ENCODE peak calls at places on chromosomes 4 and X, in six cellular contexts. C is SK-N-SH, F is MM.1S, W is HCT116, J is PC-3, K is H9. U is an unnamed sample.

GRCh38 chrX:51395807-51396728 is 63.4 kb downstream of the NUDT10 start:
- DNase-seq in W (no peak), J (no peak), C (peak), F (peak), K (peak), U (no peak)

GRCh38 chr4:172393220-172393619 is 580.0 kb downstream of the GALNTL6 start:
- DNase-seq in J (no peak), K (no peak), F (peak), W (no peak), C (peak), U (no peak)

GRCh38 chr4:122681568-122681967 is 50.9 kb upstream of the BBS12 start:
- DNase-seq in W (no peak), F (no peak), C (no peak), K (no peak), J (no peak), U (no peak)

GRCh38 chr4:79949186-79949585 is 123.8 kb downstream of the ANTXR2 start:
- DNase-seq in C (no peak), J (no peak), K (no peak), F (no peak), W (no peak), U (no peak)

GRCh38 chrX:20382082-20382481 is 115.4 kb upstream of the RPS6KA3 start:
- DNase-seq in F (no peak), W (no peak), K (no peak), J (no peak), C (no peak), U (no peak)

GRCh38 chrX:52556741-52557140 is 39.9 kb upstream of the XAGE1B start:
- DNase-seq in F (no peak), W (no peak), C (no peak), J (no peak), K (no peak), U (no peak)

GRCh38 chrX:10685923-10686595 is 65.7 kb upstream of the MID1 start:
- DNase-seq in C (no peak), J (peak), W (no peak), F (no peak), K (no peak), U (no peak)

GRCh38 chr4:139607302-139608060 is 51.5 kb upstream of the SETD7 start:
- DNase-seq in J (no peak), C (no peak), K (no peak), F (no peak), W (no peak), U (no peak)

GRCh38 chrX:2875798-2876399 is 47.2 kb downstream of the GYG2 start:
- DNase-seq in C (peak), K (no peak), W (no peak), F (peak), J (peak), U (no peak)

GRCh38 chrX:115177941-115178340 is 11.3 kb upstream of the RBMXL3 start:
- DNase-seq in W (no peak), K (no peak), C (no peak), F (no peak), J (no peak), U (no peak)

GRCh38 chrX:103792916-103793540 is 16.4 kb downstream of the PLP1 start:
- DNase-seq in J (peak), W (no peak), C (no peak), F (no peak), K (no peak), U (no peak)

GRCh38 chrX:18891561-18891945 is 92.4 kb downstream of the PHKA2 start:
- DNase-seq in J (no peak), F (no peak), K (no peak), C (no peak), W (no peak), U (no peak)

GRCh38 chrX:22634751-22635150 is 362.0 kb downstream of the CBLL2 start:
- DNase-seq in W (no peak), F (no peak), C (no peak), K (no peak), J (no peak), U (no peak)

GRCh38 chr4:55921093-55921492 is 27.7 kb upstream of the CEP135 start:
- DNase-seq in J (peak), W (no peak), K (no peak), C (no peak), F (no peak), U (no peak)

GRCh38 chr4:102535398-102536082 is 34.4 kb downstream of the NFKB1 start:
- DNase-seq in F (no peak), W (no peak), C (no peak), K (no peak), J (peak), U (no peak)

GRCh38 chrX:155263854-155264628 is at the start of gene RAB39B:
- DNase-seq in F (peak), J (peak), C (peak), K (peak), W (no peak), U (peak)
- TF ChIP-seq CTCF in F (peak), J (no peak), C (peak), K (no peak), W (no peak), U (no peak)

GRCh38 chr4:7537853-7538252 is 103.1 kb upstream of the PSAPL1 start:
- DNase-seq in C (no peak), W (no peak), K (no peak), F (no peak), J (no peak), U (no peak)

GRCh38 chr4:7535094-7535493 is 100.4 kb upstream of the PSAPL1 start:
- DNase-seq in W (no peak), K (no peak), C (no peak), F (no peak), J (no peak), U (no peak)

GRCh38 chr4:7533267-7533666 is 98.5 kb upstream of the PSAPL1 start:
- DNase-seq in C (no peak), K (no peak), W (no peak), F (no peak), J (no peak), U (no peak)

GRCh38 chr4:7536876-7537275 is 102.1 kb upstream of the PSAPL1 start:
- DNase-seq in K (no peak), F (no peak), W (no peak), J (no peak), C (no peak), U (no peak)

DNA sequence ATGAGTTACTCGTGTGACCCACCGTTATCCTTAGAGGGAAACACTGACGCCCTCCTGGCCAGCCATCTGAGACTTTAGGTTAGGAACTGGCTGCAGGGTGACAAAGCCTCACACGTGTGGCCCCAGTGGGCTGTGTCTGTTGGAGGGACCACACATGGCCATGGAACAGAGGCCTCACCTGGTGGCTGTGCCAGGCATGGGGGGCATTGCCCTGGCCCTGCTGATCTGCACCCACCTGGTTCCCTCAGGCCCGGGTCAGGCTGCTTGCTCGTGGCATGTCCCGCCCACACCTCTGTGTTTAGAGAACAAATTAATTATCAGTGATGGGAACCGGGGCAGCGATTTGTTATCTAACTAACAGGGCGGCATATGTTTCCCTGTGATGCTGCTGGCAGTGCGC is 100.9 kb upstream of the PSAPL1 start:
- DNase-seq in K (no peak), C (no peak), F (no peak), W (no peak), J (no peak), U (no peak)
- H3K9ac ChIP-seq in K (no peak), C (no peak), F (no peak), W (no peak), J (no peak), U (no peak)

GRCh38 chr4:169225058-169225751 is 45.6 kb downstream of the SH3RF1 start:
- DNase-seq in K (no peak), F (no peak), J (peak), W (peak), C (no peak), U (no peak)

GRCh38 chr4:169228076-169228475 is 42.7 kb downstream of the SH3RF1 start:
- DNase-seq in C (no peak), W (no peak), K (no peak), J (no peak), F (no peak), U (no peak)

GRCh38 chr4:169229571-169230028 is 41.2 kb downstream of the SH3RF1 start:
- DNase-seq in J (peak), W (peak), K (no peak), F (no peak), C (no peak), U (no peak)

GRCh38 chr4:169225812-169226211 is 44.9 kb downstream of the SH3RF1 start:
- DNase-seq in C (no peak), J (peak), K (no peak), F (no peak), W (peak), U (no peak)

DNA sequence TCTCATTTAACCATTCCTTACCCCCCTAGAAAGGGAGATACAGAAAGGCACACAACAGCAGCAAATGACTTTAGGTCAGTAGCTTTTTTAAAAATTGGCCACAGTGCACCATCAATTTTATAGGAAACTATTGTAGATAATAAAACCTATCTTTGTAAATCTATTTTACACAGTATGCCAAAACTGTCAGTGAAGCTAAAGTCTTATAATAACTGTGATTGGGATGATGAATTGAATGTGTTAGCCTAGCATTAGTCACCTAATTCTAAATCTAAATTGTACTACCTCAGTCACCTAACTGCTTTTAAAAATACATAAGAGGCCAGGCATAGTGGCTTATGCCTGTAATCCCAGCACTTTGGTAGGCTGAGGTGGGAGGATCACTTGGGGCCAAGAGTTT is 44.2 kb downstream of the SH3RF1 start:
- DNase-seq in J (no peak), F (no peak), K (no peak), W (no peak), C (no peak), U (no peak)
- H3K27ac ChIP-seq in J (peak), F (no peak), K (no peak), W (peak), C (peak), U (no peak)

GRCh38 chr4:185730849-185731608 is 81.0 kb downstream of the SORBS2 start:
- DNase-seq in K (no peak), C (no peak), J (no peak), F (peak), W (no peak), U (no peak)
- TF ChIP-seq CTCF in K (no peak), C (no peak), J (no peak), F (no peak), W (no peak), U (no peak)

GRCh38 chrX:11965436-11965835 is 172.8 kb upstream of the FRMPD4 start:
- DNase-seq in W (no peak), J (no peak), K (no peak), C (no peak), F (no peak), U (no peak)
- H3K9ac ChIP-seq in W (no peak), J (no peak), K (no peak), C (no peak), F (no peak), U (no peak)

DNA sequence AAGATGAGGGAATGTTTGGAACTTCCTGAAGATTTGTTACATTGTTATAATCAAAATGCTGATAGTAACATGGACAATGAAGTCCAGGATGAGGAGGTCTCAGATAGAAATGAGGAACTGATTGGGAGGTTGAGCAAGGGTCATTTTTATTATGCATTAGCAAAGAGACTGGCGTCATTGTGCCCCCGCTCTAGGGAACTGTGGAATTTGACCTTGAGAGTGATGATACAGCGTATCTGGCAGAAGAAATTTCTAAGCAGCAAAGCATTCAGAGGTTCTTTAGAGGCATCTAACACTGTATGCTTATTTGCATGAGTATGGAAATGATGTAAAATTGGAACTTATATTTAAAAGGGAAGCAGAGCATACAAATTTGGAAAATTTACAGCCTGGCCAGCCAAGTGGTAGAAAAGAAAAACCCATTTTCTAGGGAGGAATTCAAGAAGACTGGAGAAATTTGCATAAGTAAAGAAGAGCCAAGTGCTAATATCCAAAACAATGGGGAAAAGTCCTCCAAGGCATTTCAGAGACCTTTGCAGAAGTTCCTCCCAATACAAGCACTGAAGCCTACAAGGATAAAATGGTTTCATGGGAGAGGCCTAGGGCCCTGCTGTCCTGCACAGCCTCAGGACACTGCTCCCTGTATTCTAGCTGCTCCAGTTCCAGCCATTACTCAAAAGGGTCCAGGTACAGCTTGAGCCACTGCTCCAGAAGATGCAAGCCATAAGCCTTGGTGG is 483.0 kb upstream of the NDST4 start:
- DNase-seq in C (no peak), K (peak), J (no peak), W (no peak), F (no peak), U (no peak)
- H3K27ac ChIP-seq in C (no peak), K (peak), J (no peak), W (no peak), F (no peak), U (no peak)

DNA sequence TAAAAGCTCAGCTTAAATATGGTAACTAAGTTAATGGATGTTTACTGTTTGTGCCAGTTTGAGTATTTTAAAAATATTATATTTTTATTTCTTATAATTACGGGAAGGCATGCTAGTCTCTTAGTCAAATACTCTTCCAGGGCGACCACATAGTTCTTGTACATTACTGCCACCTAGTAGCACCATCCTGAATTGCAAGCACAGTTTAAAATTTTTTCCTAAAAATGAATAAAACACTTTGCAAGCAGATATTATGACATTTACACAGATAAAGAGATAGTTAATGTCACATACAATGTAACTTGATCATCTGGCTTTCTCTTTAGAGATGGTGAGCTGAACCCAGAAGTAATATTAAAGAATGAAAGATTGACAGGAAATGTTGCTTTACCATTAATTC is 11.5 kb downstream of the NDP start:
- DNase-seq in W (no peak), F (peak), J (peak), K (no peak), C (no peak), U (no peak)
- TF ChIP-seq CTCF in W (peak), F (peak), J (peak), K (peak), C (peak), U (no peak)

DNA sequence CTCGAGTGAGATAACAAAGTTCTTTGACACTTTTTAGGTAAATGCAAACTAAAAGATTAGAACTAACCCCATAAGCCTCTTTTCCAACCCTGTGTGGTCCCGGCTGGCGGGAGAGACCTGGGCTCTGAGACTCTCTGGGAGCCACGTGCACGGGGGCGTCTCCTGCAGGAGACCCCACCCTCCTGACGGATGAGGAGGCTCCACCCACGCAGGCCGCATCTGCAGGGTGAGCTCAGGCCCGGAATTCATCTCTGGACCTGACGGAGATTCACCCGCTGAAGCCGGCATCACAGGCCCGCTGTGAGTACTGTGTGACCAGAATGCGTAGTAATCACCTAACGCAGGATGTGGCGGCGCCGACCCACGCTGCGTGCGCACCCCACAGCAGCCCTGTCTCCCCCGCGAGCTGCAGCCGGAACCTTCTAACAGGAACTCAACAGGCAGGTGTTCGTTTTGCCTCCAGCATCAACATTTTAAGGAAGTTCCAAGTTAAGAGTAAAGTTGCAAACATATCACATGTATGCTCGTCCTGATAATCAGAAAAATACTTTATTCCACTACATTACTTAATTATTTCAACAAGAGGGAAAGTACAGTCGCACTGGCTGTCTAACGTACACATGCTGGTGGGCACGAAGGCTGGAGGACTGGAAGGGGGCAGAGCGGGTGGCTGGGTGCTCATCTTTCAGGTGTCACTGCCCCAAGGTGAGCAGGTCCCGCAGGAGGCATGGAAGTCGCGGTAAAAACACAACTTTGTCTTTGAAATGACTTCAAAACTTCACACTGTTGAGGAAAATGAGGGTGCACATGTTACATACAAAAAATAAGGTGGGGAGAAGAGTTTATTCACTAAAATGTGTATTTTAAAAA is 44.5 kb downstream of the FGFRL1 start:
- DNase-seq in F (no peak), W (no peak), J (no peak), K (peak), C (peak), U (no peak)
- H3K9ac ChIP-seq in F (no peak), W (no peak), J (no peak), K (no peak), C (no peak), U (no peak)

U was measured in colonic mucosa.